ENCODE peak calls at places on chromosomes 2 and 18, in five cellular contexts. L is PC-9, J is endodermal cell, E is neuronal stem cell, U is heart left ventricle. I is an unnamed sample.

GRCh38 chr2:160687629-160688028 is 194.0 kb upstream of the RBMS1 start:
- DNase-seq in E (no peak), L (no peak), U (no peak), J (no peak), I (no peak)

GRCh38 chr2:46689993-46690392 is 210.6 kb downstream of the TMEM247 start:
- DNase-seq in L (no peak), E (no peak), U (no peak), J (no peak), I (no peak)

GRCh38 chr18:65336411-65336810 is 414.4 kb upstream of the CDH7 start:
- DNase-seq in J (no peak), E (no peak), U (no peak), L (no peak), I (no peak)

GRCh38 chr2:30232801-30233130 is 1.4 kb downstream of the LBH start:
- DNase-seq in J (no peak), U (peak; percentile 43), E (no peak), L (no peak), I (no peak)

GRCh38 chr2:25341031-25341727 is 546 bp downstream of the DNMT3A start:
- DNase-seq in J (no peak), E (no peak), U (peak; percentile 55), L (peak; percentile 16), I (no peak)

GRCh38 chr2:112779598-112779997 is 4.7 kb downstream of the IL1A start:
- DNase-seq in L (no peak), J (no peak), E (no peak), U (no peak), I (no peak)

GRCh38 chr2:228767196-228767595 is 503.9 kb downstream of the PID1 start:
- DNase-seq in L (no peak), J (no peak), E (no peak), U (no peak), I (no peak)

GRCh38 chr18:62347091-62347506 is 22.0 kb downstream of the TNFRSF11A start:
- DNase-seq in L (no peak), J (no peak), U (no peak), E (no peak), I (no peak)

GRCh38 chr2:96823203-96823602 is 7.1 kb downstream of the CNNM3 start:
- DNase-seq in L (no peak), E (no peak), U (no peak), J (no peak), I (no peak)

GRCh38 chr2:96860065-96861029 is 2.5 kb upstream of the ANKRD39 start:
- DNase-seq in L (no peak), E (no peak), U (no peak), J (peak; percentile 49), I (no peak)

GRCh38 chr2:216115224-216115582 is 6.1 kb downstream of the XRCC5 start:
- DNase-seq in U (no peak), L (no peak), J (no peak), E (no peak), I (no peak)

GRCh38 chr18:10059610-10060468 is 146.0 kb downstream of the VAPA start:
- DNase-seq in U (peak; percentile 51), L (no peak), E (no peak), J (no peak), I (no peak)

GRCh38 chr2:137179542-137179941 is 414.2 kb downstream of the THSD7B start:
- DNase-seq in L (no peak), J (no peak), E (no peak), U (no peak), I (no peak)

DNA sequence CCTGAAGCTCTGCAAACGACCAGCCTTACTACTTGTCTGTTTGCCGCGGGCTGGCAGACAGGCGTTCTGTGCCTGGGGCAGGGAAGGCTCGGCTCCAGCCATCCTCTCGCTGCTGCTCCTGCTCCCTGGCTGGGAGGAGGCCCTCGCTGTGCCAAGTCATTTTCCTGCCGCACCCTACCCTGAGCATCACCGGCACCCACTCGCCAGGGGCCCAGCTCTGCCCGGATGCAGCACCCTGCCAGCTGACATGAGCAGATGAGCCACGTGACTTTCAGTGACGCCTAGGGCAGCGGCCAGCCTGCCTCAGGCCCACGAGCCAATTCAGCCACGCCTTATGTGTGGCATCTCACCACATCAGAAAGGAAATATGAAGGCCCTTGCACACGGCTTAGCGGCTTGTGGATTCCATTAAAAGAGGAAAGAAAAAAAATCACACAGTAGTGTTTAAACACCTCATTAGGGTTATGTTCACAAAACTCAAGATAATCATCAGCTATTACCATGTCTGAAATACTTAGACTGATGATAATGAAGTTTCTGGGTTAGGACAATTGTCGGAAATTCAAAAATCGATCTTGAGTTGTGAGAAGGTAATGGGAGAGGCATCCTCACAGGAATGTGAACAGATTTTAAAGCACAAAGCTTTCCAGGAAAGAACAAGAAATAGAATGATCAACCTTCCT is 250.5 kb downstream of the TWIST2 start:
- DNase-seq in U (no peak), J (no peak), E (no peak), L (no peak), I (no peak)
- H3K36me3 ChIP-seq in U (peaks cover 65% of the 10 kb centered on the region), J (peaks cover 6% of the 10 kb centered on the region), E (peaks cover 42% of the 10 kb centered on the region), L (no peaks in the 10 kb centered on the region), I (peaks cover 56% of the 10 kb centered on the region)

DNA sequence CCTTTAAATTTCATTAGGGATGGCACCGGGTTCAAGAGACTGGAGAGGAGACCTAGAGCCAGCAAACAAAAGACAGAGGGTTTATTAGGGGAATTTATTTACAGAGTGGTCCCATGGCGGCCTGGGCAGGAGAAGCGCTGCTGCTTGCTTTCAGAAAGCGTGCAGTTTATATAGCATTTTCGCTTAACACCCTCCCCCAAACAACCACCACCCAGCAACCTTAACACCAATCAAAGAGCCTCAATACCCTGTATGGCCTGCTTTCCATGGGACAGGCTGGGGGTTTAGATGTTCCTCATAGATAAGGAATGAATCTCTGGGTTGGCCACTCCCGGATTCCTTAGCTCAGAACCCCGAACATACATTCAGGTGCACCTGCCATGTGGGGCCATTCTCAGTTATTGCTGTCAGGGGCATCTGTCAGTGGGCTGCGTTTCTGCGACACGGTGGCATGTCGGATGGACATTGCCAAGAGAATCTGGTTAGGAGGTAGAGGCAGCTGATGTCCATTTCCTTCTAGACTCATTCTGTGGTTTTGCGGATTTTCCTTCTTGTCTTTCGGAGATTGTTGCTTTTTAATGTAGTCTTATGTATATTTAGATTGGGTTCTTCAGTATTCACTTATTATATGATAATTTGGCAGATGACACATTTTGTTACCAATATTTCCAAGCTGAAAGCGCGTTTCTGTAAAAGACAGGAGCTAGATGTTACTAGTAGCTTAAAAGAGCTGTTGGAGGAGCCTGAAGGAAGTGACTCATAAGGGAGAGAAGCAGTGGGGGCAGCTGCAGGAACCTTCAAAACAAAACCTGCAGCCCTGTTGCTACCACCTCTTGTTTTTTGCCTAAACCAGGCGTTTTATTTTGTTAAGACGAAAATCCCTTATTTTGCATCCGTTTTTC is 7.2 kb downstream of the AGAP1 start:
- DNase-seq in E (no peak), J (peak; percentile 66), L (peak; percentile 48), U (no peak), I (no peak)
- H3K4me1 ChIP-seq in E (peaks cover 32% of the 10 kb centered on the region), J (peaks cover 22% of the 10 kb centered on the region), L (peaks cover 65% of the 10 kb centered on the region), U (peaks cover 8% of the 10 kb centered on the region), I (no peaks in the 10 kb centered on the region)

GRCh38 chr2:241092677-241093076 is 9.4 kb downstream of the MTERF4 start:
- DNase-seq in J (no peak), E (no peak), U (no peak), L (no peak), I (no peak)
- H3K36me3 ChIP-seq in J (peaks cover 85% of the 10 kb centered on the region), E (peaks cover 100% of the 10 kb centered on the region), U (peaks cover 99% of the 10 kb centered on the region), L (peaks cover 28% of the 10 kb centered on the region), I (peaks cover 84% of the 10 kb centered on the region)

GRCh38 chr18:48991299-48992055 is 40.7 kb upstream of the SMAD7 start:
- DNase-seq in U (no peak), L (peak; percentile 52), E (no peak), J (peak; percentile 54), I (no peak)

GRCh38 chr18:48993586-48993985 is 42.8 kb upstream of the SMAD7 start:
- DNase-seq in U (no peak), J (no peak), E (no peak), L (no peak), I (no peak)

GRCh38 chr18:48994044-48994651 is 43.4 kb upstream of the SMAD7 start:
- DNase-seq in U (peak; percentile 48), J (no peak), E (no peak), L (no peak), I (no peak)

GRCh38 chr18:48992133-48992532 is 41.4 kb upstream of the SMAD7 start:
- DNase-seq in E (no peak), J (no peak), L (peak; percentile 41), U (no peak), I (no peak)

DNA sequence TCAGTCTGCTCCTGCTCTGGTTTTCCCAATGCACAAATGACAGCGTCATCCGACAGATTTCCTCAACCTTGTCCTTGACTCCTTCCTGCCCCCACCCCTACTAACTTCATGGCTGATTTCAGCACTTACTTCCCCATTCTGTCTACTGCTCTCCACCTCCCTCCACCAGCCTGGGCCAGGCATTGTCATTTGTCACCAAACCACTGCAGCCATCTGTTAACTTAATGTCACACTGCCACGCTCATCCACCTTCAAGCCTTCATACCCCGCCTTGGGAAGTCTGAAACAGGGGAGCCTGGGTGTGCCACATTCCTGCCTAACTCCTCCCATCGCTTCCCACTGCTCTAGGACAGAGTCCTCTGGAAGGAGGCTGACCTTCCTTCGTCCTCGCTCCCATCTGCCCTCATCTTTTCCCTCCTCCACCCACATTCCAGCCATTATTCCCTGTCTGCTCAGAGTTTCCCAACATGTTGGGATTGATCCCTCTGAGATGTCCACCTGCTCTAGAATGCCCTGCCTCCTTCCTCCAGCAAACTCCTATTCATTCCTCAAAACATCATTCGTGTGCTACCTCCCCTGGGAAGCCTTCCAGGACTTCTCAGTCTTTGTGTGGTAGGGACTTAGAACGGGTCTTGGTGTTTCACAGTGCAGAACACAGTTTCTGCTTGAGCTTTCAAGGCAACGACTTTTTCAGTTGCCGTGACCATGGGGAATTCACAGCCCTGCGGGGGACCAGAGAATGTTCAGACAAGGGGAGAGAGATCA is 42.2 kb upstream of the SMAD7 start:
- DNase-seq in J (peak; percentile 47), L (no peak), U (peak; percentile 27), E (no peak), I (no peak)
- H3K4me1 ChIP-seq in J (peaks cover 15% of the 10 kb centered on the region), L (peaks cover 94% of the 10 kb centered on the region), U (peaks cover 38% of the 10 kb centered on the region), E (peaks cover 16% of the 10 kb centered on the region), I (peaks cover 20% of the 10 kb centered on the region)

DNA sequence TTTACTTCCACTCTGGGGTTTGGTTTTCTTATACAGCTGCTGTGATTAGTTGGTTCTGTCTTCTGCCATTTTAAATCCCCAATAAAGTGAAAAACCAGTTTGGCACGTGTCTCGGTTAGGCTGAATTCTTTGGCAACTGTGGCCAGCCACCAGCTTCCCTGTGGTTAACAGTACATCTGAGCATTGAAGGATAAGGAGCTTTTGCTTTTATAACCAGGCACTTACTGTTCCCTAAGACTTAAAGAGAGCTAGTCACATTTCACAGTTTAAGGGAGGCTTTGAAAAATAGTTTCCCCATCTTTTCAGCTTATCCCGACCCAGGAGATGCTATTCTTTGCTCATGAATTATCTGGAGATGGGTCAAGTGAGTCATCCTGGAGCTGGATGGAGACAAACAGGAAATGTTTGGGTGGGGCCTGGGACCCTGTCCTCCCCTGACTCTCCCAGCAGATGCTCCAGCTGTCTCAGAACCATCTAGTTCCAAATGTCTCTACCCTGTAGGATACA is 57.3 kb upstream of the EML6 start:
- DNase-seq in U (peak; percentile 70), J (no peak), L (peak; percentile 13), E (no peak), I (no peak)
- H3K36me3 ChIP-seq in U (peaks cover 99% of the 10 kb centered on the region), J (peaks cover 100% of the 10 kb centered on the region), L (peaks cover 24% of the 10 kb centered on the region), E (peaks cover 100% of the 10 kb centered on the region), I (peaks cover 75% of the 10 kb centered on the region)

GRCh38 chr18:79405781-79406575 is 10.2 kb downstream of the NFATC1 start:
- DNase-seq in L (no peak), J (no peak), E (no peak), U (peak; percentile 79), I (peak; percentile 88)
- H3K4me1 ChIP-seq in L (peaks cover 10% of the 10 kb centered on the region), J (no peaks in the 10 kb centered on the region), E (no peaks in the 10 kb centered on the region), U (peaks cover 14% of the 10 kb centered on the region), I (peaks cover 56% of the 10 kb centered on the region)